ENCODE peak calls at places on chromosome 4, in seven cellular contexts. Q is lower leg skin; X is CD4-positive, alpha-beta T cell; Z is AG04450; U is DND-41; V is WTC11; H is GM06990. F is an unnamed sample.
A peak's percentile ranks its signal among the peaks of the same experiment; 100 is the strongest.

GRCh38 chr4:35934370-35934981 is 309.8 kb downstream of the ARAP2 start:
- DNase-seq in Q (no peak), X (no peak), Z (no peak), U (no peak), V (no peak), H (peak; percentile 5), F (no peak)

GRCh38 chr4:103032575-103032974 is 13.1 kb upstream of the SLC9B1 start:
- DNase-seq in Q (no peak), X (no peak), Z (no peak), U (peak; percentile 24), V (peak; percentile 60), H (no peak), F (peak; percentile 19)

GRCh38 chr4:129364747-129365452 is 268.9 kb downstream of the C4orf33 start:
- DNase-seq in Q (no peak), X (no peak), Z (no peak), U (peak; percentile 63), V (no peak), H (no peak), F (no peak)

GRCh38 chr4:38868055-38868965 is 704 bp downstream of the FAM114A1 start:
- DNase-seq in Q (peak; percentile 34), X (no peak), Z (no peak), U (no peak), V (peak; percentile 26), H (peak; percentile 18), F (no peak)

GRCh38 chr4:140943486-140943885 is 187.3 kb upstream of the TBC1D9 start:
- DNase-seq in Q (no peak), X (no peak), Z (no peak), U (no peak), V (no peak), H (no peak), F (no peak)

GRCh38 chr4:113633467-113633866 is 128.1 kb downstream of the CAMK2D start:
- DNase-seq in Q (no peak), X (no peak), Z (no peak), U (no peak), V (no peak), H (no peak), F (no peak)

GRCh38 chr4:35760706-35761278 is 483.5 kb downstream of the ARAP2 start:
- DNase-seq in Q (no peak), X (no peak), Z (no peak), U (no peak), V (no peak), H (no peak), F (no peak)

GRCh38 chr4:5018603-5019002 is 655 bp downstream of the CYTL1 start:
- DNase-seq in Q (no peak), X (no peak), Z (no peak), U (no peak), V (no peak), H (no peak), F (no peak)

GRCh38 chr4:188307591-188307990 is 168.3 kb downstream of the TRIML1 start:
- DNase-seq in Q (no peak), X (no peak), Z (no peak), U (no peak), V (no peak), H (no peak), F (no peak)

GRCh38 chr4:96063639-96064038 is 223.7 kb downstream of the PDHA2 start:
- DNase-seq in Q (no peak), X (no peak), Z (no peak), U (no peak), V (no peak), H (no peak), F (no peak)

GRCh38 chr4:185993328-185993973 is 75.5 kb upstream of the TLR3 start:
- DNase-seq in Q (no peak), X (no peak), Z (no peak), U (no peak), V (no peak), H (no peak), F (no peak)

GRCh38 chr4:76589872-76590846 is 155.1 kb downstream of the SHROOM3 start:
- DNase-seq in Q (no peak), X (no peak), Z (peak; percentile 87), U (no peak), V (peak; percentile 88), H (no peak), F (no peak)

GRCh38 chr4:118981839-118982381 is 93.3 kb downstream of the SYNPO2 start:
- DNase-seq in Q (peak; percentile 61), X (peak; percentile 45), Z (peak; percentile 91), U (peak; percentile 52), V (peak; percentile 59), H (no peak), F (peak; percentile 64)

GRCh38 chr4:113303315-113303714 is 253.9 kb downstream of the ANK2 start:
- DNase-seq in Q (no peak), X (no peak), Z (no peak), U (no peak), V (no peak), H (no peak), F (no peak)

GRCh38 chr4:36255575-36255974 is 11.3 kb upstream of the ARAP2 start:
- DNase-seq in Q (no peak), X (peak; percentile 61), Z (no peak), U (peak; percentile 85), V (no peak), H (peak; percentile 82), F (peak; percentile 81)

GRCh38 chr4:109315818-109316217 is 13.4 kb upstream of the COL25A1 start:
- DNase-seq in Q (no peak), X (no peak), Z (no peak), U (no peak), V (no peak), H (no peak), F (no peak)

GRCh38 chr4:23819041-23819511 is 70.8 kb downstream of the PPARGC1A start:
- DNase-seq in Q (no peak), X (no peak), Z (no peak), U (no peak), V (no peak), H (no peak), F (no peak)

GRCh38 chr4:185742766-185743165 is 69.2 kb downstream of the SORBS2 start:
- DNase-seq in Q (no peak), X (no peak), Z (no peak), U (peak; percentile 16), V (no peak), H (no peak), F (no peak)

GRCh38 chr4:147425019-147425418 is 55.9 kb upstream of the EDNRA start:
- DNase-seq in Q (no peak), X (no peak), Z (no peak), U (no peak), V (no peak), H (no peak), F (no peak)

GRCh38 chr4:163949976-163950601 is 455.6 kb downstream of the TMA16 start:
- DNase-seq in Q (no peak), X (no peak), Z (no peak), U (no peak), V (peak; percentile 10), H (no peak), F (no peak)

GRCh38 chr4:2869659-2870058 is 26.0 kb downstream of the ADD1 start:
- DNase-seq in Q (no peak), X (no peak), Z (no peak), U (no peak), V (no peak), H (no peak), F (no peak)

GRCh38 chr4:19823781-19824180 is 427.9 kb upstream of the SLIT2 start:
- DNase-seq in Q (no peak), X (no peak), Z (no peak), U (no peak), V (no peak), H (no peak), F (no peak)

GRCh38 chr4:123596805-123597204 is 200.2 kb downstream of the SPRY1 start:
- DNase-seq in Q (no peak), X (no peak), Z (no peak), U (no peak), V (no peak), H (no peak), F (no peak)

GRCh38 chr4:147349199-147349598 is 131.7 kb upstream of the EDNRA start:
- DNase-seq in Q (no peak), X (no peak), Z (no peak), U (no peak), V (no peak), H (no peak), F (no peak)

GRCh38 chr4:21769404-21770147 is 179.0 kb downstream of the KCNIP4 start:
- DNase-seq in Q (no peak), X (no peak), Z (no peak), U (no peak), V (no peak), H (no peak), F (peak; percentile 8)

GRCh38 chr4:109665783-109666455 is 37.3 kb downstream of the CASP6 start:
- DNase-seq in Q (no peak), X (no peak), Z (no peak), U (no peak), V (no peak), H (no peak), F (no peak)

GRCh38 chr4:168925789-168926490 is 84.1 kb downstream of the CBR4 start:
- DNase-seq in Q (no peak), X (no peak), Z (no peak), U (no peak), V (no peak), H (no peak), F (no peak)

GRCh38 chr4:5452156-5452555 is 256.2 kb downstream of the EVC2 start:
- DNase-seq in Q (no peak), X (no peak), Z (no peak), U (no peak), V (no peak), H (no peak), F (no peak)

DNA sequence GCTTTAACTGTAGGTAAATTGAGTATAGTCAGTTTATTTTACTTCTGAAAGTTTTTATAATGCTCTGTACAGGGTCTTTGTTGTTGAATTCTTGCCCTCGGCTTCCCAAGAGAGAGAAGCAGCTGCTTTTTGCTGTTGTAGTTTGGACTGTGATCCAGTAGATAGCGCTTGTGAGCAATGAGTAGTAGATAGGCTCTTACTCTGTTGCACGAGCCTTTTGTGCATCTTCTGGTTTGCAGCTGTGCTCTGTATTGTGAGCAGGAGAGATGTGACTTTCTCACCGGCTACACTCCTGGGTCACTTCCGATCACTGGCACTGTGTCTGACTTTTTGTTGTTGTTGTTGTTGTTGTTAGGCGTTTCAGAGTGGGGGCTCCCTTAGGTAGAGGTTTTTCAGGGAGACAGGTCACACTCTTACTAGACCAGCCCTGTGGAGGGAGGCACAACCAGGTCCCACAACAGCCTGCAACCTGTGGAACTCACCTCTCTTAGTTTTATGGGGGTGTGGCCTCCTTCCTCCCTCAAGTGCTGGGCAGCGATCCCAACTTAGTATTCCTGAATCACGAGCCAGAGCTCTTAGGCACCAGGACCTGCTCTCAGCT is 822.1 kb upstream of the GALNTL6 start:
- DNase-seq in Q (no peak), X (no peak), Z (no peak), U (no peak), V (peak; percentile 44), H (no peak), F (no peak)
- TF ChIP-seq CTCF in Q (no peak), X (no peak), Z (no peak), U (peak; percentile 42), V (peak; percentile 48), H (peak; percentile 72), F (no peak)

GRCh38 chr4:53656421-53656981 is 65.2 kb upstream of the LNX1 start:
- DNase-seq in Q (peak; percentile 54), X (no peak), Z (no peak), U (no peak), V (no peak), H (no peak), F (no peak)
- TF ChIP-seq CTCF in Q (no peak), X (no peak), Z (peak; percentile 65), U (no peak), V (no peak), H (no peak), F (no peak)

GRCh38 chr4:18075823-18076433 is 54.4 kb upstream of the LCORL start:
- DNase-seq in Q (no peak), X (peak; percentile 11), Z (no peak), U (peak; percentile 64), V (peak; percentile 54), H (peak; percentile 4), F (peak; percentile 66)
- TF ChIP-seq CTCF in Q (no peak), X (peak; percentile 15), Z (no peak), U (peak; percentile 70), V (peak; percentile 49), H (peak; percentile 43), F (peak; percentile 67)

GRCh38 chr4:10063544-10064300 is 42.4 kb upstream of the SLC2A9 start:
- DNase-seq in Q (peak; percentile 61), X (no peak), Z (peak; percentile 42), U (no peak), V (peak; percentile 48), H (no peak), F (no peak)
- TF ChIP-seq CTCF in Q (no peak), X (no peak), Z (peak; percentile 69), U (peak; percentile 21), V (no peak), H (peak; percentile 16), F (no peak)